ENCODE peak calls at places on chromosome 14, in six cellular contexts. W is CD8-positive, alpha-beta T cell; Z is NAMALWA; A is T-helper 1 cell; C is T-helper 17 cell; O is endothelial cell of umbilical vein. L is an unnamed sample.

GRCh38 chr14:68816943-68817430 is 24.1 kb upstream of the ZFP36L1 start:
- DNase-seq in W (no peak), Z (no peak), A (no peak), C (no peak), O (no peak), L (no peak)

GRCh38 chr14:104316121-104316722 is 177.8 kb downstream of the KIF26A start:
- DNase-seq in W (no peak), Z (no peak), A (no peak), C (no peak), O (no peak), L (no peak)

GRCh38 chr14:23629204-23629603 is 7.0 kb upstream of the DHRS2 start:
- DNase-seq in W (no peak), Z (no peak), A (no peak), C (no peak), O (no peak), L (peak; percentile 36)

GRCh38 chr14:72892879-72893635 is 844 bp downstream of the DPF3 start:
- DNase-seq in W (no peak), Z (no peak), A (peak; percentile 23), C (no peak), O (peak; percentile 52), L (no peak)

GRCh38 chr14:100696590-100696989 is 30.1 kb upstream of the DLK1 start:
- DNase-seq in W (no peak), Z (no peak), A (no peak), C (no peak), O (no peak), L (no peak)

GRCh38 chr14:77859934-77860570 is 60.1 kb downstream of the ADCK1 start:
- DNase-seq in W (no peak), Z (no peak), A (no peak), C (no peak), O (no peak), L (no peak)

GRCh38 chr14:77761205-77761931 is 412 bp upstream of the SNW1 start:
- DNase-seq in W (no peak), Z (no peak), A (no peak), C (no peak), O (no peak), L (no peak)

GRCh38 chr14:54610051-54610977 is 43.4 kb downstream of the SAMD4A start:
- DNase-seq in W (no peak), Z (no peak), A (no peak), C (no peak), O (no peak), L (no peak)

GRCh38 chr14:60670994-60671393 is 21.7 kb upstream of the SIX1 start:
- DNase-seq in W (no peak), Z (no peak), A (no peak), C (no peak), O (no peak), L (no peak)

GRCh38 chr14:81427348-81428058 is 27.4 kb upstream of the STON2 start:
- DNase-seq in W (no peak), Z (no peak), A (no peak), C (no peak), O (no peak), L (peak; percentile 52)

GRCh38 chr14:21056520-21057163 is 980 bp upstream of the RNASE8 start:
- DNase-seq in W (no peak), Z (no peak), A (no peak), C (no peak), O (no peak), L (peak; percentile 84)

GRCh38 chr14:38074754-38075153 is 132.9 kb upstream of the SSTR1 start:
- DNase-seq in W (no peak), Z (no peak), A (no peak), C (no peak), O (no peak), L (no peak)

GRCh38 chr14:70045715-70046535 is 142.8 kb downstream of the SLC8A3 start:
- DNase-seq in W (no peak), Z (no peak), A (no peak), C (no peak), O (peak; percentile 56), L (no peak)